ENCODE peak calls at places on chromosome 15, in nine cellular contexts. Y is neuronal stem cell, D is A549, F is stomach, E is astrocyte, Z is right lobe of liver, N is neural progenitor cell, R is uterus, H is colonic mucosa. I is an unnamed sample.

GRCh38 chr15:41507820-41508290 is 5.8 kb downstream of the LTK start:
- DNase-seq in Y (no peak), D (no peak), F (peak; percentile 94), E (no peak), Z (peak; percentile 83), N (no peak), R (no peak), H (peak; percentile 82), I (peak; percentile 92)

GRCh38 chr15:51203797-51204196 is 109.1 kb upstream of the TNFAIP8L3 start:
- DNase-seq in Y (no peak), D (no peak), F (no peak), E (peak; percentile 66), Z (no peak), N (no peak), R (no peak), H (no peak), I (peak; percentile 53)

GRCh38 chr15:79615754-79616153 is 183.6 kb downstream of the MINAR1 start:
- DNase-seq in Y (no peak), D (no peak), F (no peak), E (no peak), Z (no peak), N (no peak), R (no peak), H (no peak), I (no peak)

GRCh38 chr15:79969175-79969574 is 1.8 kb downstream of the BCL2A1 start:
- DNase-seq in Y (no peak), D (no peak), F (no peak), E (no peak), Z (no peak), N (no peak), R (no peak), H (no peak), I (no peak)

GRCh38 chr15:65285291-65286068 is 1.2 kb downstream of the PARP16 start:
- DNase-seq in Y (no peak), D (no peak), F (no peak), E (peak; percentile 18), Z (no peak), N (no peak), R (no peak), H (no peak), I (no peak)

GRCh38 chr15:40361640-40362039 is 3.6 kb downstream of the DISP2 start:
- DNase-seq in Y (no peak), D (no peak), F (no peak), E (no peak), Z (no peak), N (no peak), R (no peak), H (no peak), I (no peak)

GRCh38 chr15:64651573-64652260 is 123.7 kb downstream of the RBPMS2 start:
- DNase-seq in Y (no peak), D (no peak), F (no peak), E (no peak), Z (peak; percentile 46), N (no peak), R (no peak), H (no peak), I (peak; percentile 10)

GRCh38 chr15:48945386-48945785 is 18.3 kb downstream of the SHC4 start:
- DNase-seq in Y (no peak), D (no peak), F (no peak), E (no peak), Z (no peak), N (no peak), R (no peak), H (no peak), I (no peak)

GRCh38 chr15:73931441-73931840 is 5.2 kb downstream of the LOXL1 start:
- DNase-seq in Y (no peak), D (no peak), F (no peak), E (no peak), Z (no peak), N (no peak), R (no peak), H (no peak), I (no peak)

GRCh38 chr15:73934281-73934680 is 8.0 kb downstream of the LOXL1 start:
- DNase-seq in Y (no peak), D (no peak), F (no peak), E (no peak), Z (no peak), N (no peak), R (no peak), H (no peak), I (peak; percentile 94)

GRCh38 chr15:73930371-73930770 is 4.1 kb downstream of the LOXL1 start:
- DNase-seq in Y (no peak), D (no peak), F (no peak), E (peak; percentile 97), Z (no peak), N (no peak), R (no peak), H (no peak), I (no peak)

GRCh38 chr15:73930790-73931281 is 4.6 kb downstream of the LOXL1 start:
- DNase-seq in Y (no peak), D (no peak), F (no peak), E (peak; percentile 65), Z (no peak), N (no peak), R (no peak), H (no peak), I (no peak)

DNA sequence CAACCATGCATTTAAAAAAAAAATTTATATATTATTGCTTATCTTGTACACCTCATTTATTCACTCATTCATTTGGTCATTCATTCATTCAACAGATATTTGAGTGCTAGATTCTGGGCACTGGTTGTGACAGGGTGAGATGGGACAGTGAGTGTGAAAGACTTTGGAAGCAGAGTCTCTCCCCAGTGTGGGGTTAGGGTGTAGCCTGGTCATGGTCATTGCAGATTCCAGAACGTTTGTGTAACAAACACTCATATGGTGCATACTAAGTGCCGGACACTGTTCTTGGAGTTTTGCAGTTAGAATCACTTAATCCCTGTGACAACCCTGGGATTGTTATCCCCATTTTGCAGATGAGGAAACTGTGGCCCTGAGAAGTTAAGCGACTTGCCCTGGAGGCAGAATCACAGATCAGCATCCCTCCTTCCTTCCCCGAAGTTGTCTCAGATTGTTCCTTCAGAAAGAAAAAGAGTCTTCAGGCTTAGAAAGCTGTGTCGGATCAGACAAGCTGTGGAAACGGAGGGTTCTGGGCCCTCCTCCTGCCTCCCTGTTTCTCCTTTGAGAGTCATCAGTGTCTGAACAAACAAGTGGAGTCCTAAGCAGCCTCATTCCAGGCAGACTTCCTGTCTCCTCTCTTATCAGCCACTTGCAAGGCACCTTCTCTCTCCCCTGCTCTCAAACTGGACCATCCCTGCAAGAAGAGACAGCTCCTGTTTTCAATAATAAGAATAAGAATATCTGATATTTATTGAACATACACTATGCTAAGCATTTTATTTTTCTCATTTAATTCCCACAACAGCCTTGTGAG is 6.3 kb downstream of the LOXL1 start:
- DNase-seq in Y (no peak), D (no peak), F (no peak), E (no peak), Z (no peak), N (no peak), R (no peak), H (no peak), I (no peak)
- H3K4me1 ChIP-seq in Y (peaks cover 32% of the 10 kb centered on the region), D (peaks cover 8% of the 10 kb centered on the region), F (peaks cover 46% of the 10 kb centered on the region), E (peaks cover 65% of the 10 kb centered on the region), Z (no peaks in the 10 kb centered on the region), N (peaks cover 34% of the 10 kb centered on the region), R (peaks cover 7% of the 10 kb centered on the region), H (no peaks in the 10 kb centered on the region), I (peaks cover 95% of the 10 kb centered on the region)

GRCh38 chr15:27672537-27672936 is 426.6 kb downstream of the OCA2 start:
- DNase-seq in Y (no peak), D (no peak), F (no peak), E (no peak), Z (no peak), N (no peak), R (no peak), H (no peak), I (no peak)

GRCh38 chr15:27675571-27675970 is 423.5 kb downstream of the OCA2 start:
- DNase-seq in Y (no peak), D (no peak), F (no peak), E (no peak), Z (no peak), N (no peak), R (no peak), H (no peak), I (no peak)

GRCh38 chr15:27674826-27675225 is 424.3 kb downstream of the OCA2 start:
- DNase-seq in Y (no peak), D (no peak), F (no peak), E (no peak), Z (no peak), N (no peak), R (no peak), H (no peak), I (no peak)

GRCh38 chr15:27671794-27672438 is 427.2 kb downstream of the OCA2 start:
- DNase-seq in Y (no peak), D (no peak), F (no peak), E (no peak), Z (no peak), N (peak; percentile 13), R (no peak), H (no peak), I (no peak)

GRCh38 chr15:27673766-27674445 is 425.2 kb downstream of the OCA2 start:
- DNase-seq in Y (no peak), D (no peak), F (no peak), E (no peak), Z (no peak), N (no peak), R (no peak), H (no peak), I (no peak)
- H3K9me3 ChIP-seq in Y (peaks cover 3% of the 10 kb centered on the region), D (no peaks in the 10 kb centered on the region), F (no peaks in the 10 kb centered on the region), E (no peaks in the 10 kb centered on the region), Z (no peaks in the 10 kb centered on the region), N (no peaks in the 10 kb centered on the region), R (no peaks in the 10 kb centered on the region), H (no peaks in the 10 kb centered on the region), I (peaks cover 4% of the 10 kb centered on the region)

GRCh38 chr15:90006217-90007088 is 5.3 kb downstream of the ZNF710 start:
- DNase-seq in Y (no peak), D (no peak), F (peak; percentile 41), E (no peak), Z (no peak), N (no peak), R (no peak), H (no peak), I (peak; percentile 39)

GRCh38 chr15:90008607-90009006 is 7.5 kb downstream of the ZNF710 start:
- DNase-seq in Y (no peak), D (no peak), F (no peak), E (no peak), Z (no peak), N (no peak), R (no peak), H (no peak), I (no peak)

GRCh38 chr15:90007089-90007487 is 6.0 kb downstream of the ZNF710 start:
- DNase-seq in Y (no peak), D (no peak), F (no peak), E (no peak), Z (no peak), N (no peak), R (no peak), H (no peak), I (no peak)

GRCh38 chr15:90011705-90012104 is 10.6 kb downstream of the ZNF710 start:
- DNase-seq in Y (no peak), D (no peak), F (no peak), E (no peak), Z (no peak), N (no peak), R (no peak), H (no peak), I (no peak)

DNA sequence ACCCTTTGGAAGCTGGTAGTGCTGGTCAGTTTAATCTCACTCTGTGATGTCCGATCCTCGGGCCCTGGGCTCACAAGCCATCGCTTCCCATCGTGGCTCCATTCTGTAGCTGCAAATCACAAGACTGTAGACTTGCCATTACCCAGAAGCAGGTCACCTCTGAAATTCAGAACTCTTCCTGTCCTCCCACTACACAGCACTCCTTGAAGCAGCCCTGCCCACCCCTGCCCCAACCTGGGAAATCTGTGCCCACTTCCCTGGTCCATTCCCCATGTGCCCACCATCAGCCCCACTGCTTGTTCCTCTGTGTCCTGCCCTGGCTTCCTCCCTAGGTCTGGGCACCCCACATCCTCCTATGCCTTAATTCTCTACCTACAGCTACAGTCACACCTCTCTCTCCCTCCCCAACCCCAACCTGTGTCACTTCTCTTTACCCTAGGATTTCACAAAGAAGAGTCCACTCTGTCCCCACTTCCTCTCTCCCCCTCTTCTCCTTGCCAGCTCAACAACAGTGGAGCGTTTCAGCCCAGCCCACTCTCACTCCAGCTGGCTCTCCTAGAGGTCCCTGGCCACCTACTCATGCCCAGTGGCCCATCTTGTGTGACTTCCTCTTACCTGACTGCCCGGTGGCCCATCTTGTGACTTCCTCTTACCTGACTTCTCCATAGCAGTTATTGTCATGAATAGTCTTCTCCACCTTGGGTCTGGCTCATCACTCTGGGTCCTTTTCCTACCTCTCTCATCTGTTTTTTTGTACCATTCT is 8.4 kb downstream of the ZNF710 start:
- DNase-seq in Y (no peak), D (no peak), F (no peak), E (no peak), Z (no peak), N (no peak), R (no peak), H (no peak), I (no peak)
- H3K4me1 ChIP-seq in Y (peaks cover 15% of the 10 kb centered on the region), D (peaks cover 16% of the 10 kb centered on the region), F (peaks cover 19% of the 10 kb centered on the region), E (peaks cover 13% of the 10 kb centered on the region), Z (peaks cover 3% of the 10 kb centered on the region), N (peaks cover 25% of the 10 kb centered on the region), R (no peaks in the 10 kb centered on the region), H (peaks cover 9% of the 10 kb centered on the region), I (peaks cover 24% of the 10 kb centered on the region)

GRCh38 chr15:59039225-59039624 is 51.8 kb downstream of the RNF111 start:
- DNase-seq in Y (no peak), D (no peak), F (no peak), E (no peak), Z (no peak), N (no peak), R (no peak), H (no peak), I (no peak)

GRCh38 chr15:59042041-59042440 is 54.6 kb downstream of the RNF111 start:
- DNase-seq in Y (no peak), D (no peak), F (no peak), E (no peak), Z (no peak), N (no peak), R (no peak), H (no peak), I (no peak)
- H3K9me3 ChIP-seq in Y (no peaks in the 10 kb centered on the region), D (no peaks in the 10 kb centered on the region), F (no peaks in the 10 kb centered on the region), E (no peaks in the 10 kb centered on the region), Z (no peaks in the 10 kb centered on the region), N (no peaks in the 10 kb centered on the region), R (no peaks in the 10 kb centered on the region), H (no peaks in the 10 kb centered on the region), I (no peaks in the 10 kb centered on the region)

I was measured in PC-3.